ENCODE peak calls at places on chromosome 7, in four cellular contexts. W, F, B and R are unnamed samples.

GRCh38 chr7:28685291-28685659 is 272.9 kb downstream of the TRIL start:
- DNase-seq in W (peak; percentile 30), F (no peak), B (no peak), R (peak; percentile 55)

GRCh38 chr7:43758029-43758860 is at the start of gene BLVRA:
- DNase-seq in W (peak; percentile 62), F (no peak), B (peak; percentile 78), R (no peak)

GRCh38 chr7:26948617-26949118 is 84.3 kb upstream of the SKAP2 start:
- DNase-seq in W (no peak), F (peak; percentile 90), B (peak; percentile 61), R (no peak)

GRCh38 chr7:75971961-75972763 is 22.2 kb downstream of the TMEM120A start:
- DNase-seq in W (no peak), F (peak; percentile 53), B (no peak), R (no peak)

GRCh38 chr7:106099539-106099938 is 12.6 kb downstream of the SYPL1 start:
- DNase-seq in W (no peak), F (no peak), B (no peak), R (no peak)

GRCh38 chr7:157989611-157990010 is 598.0 kb downstream of the PTPRN2 start:
- DNase-seq in W (no peak), F (no peak), B (no peak), R (no peak)

GRCh38 chr7:100107125-100107737 is 5.8 kb downstream of the AP4M1 start:
- DNase-seq in W (no peak), F (no peak), B (no peak), R (peak; percentile 8)

GRCh38 chr7:8442814-8443304 is 9.4 kb downstream of the NXPH1 start:
- DNase-seq in W (peak; percentile 5), F (peak; percentile 87), B (peak; percentile 27), R (no peak)

GRCh38 chr7:27174077-27175004 is at the start of gene HOXA10:
- DNase-seq in W (no peak), F (no peak), B (no peak), R (no peak)

GRCh38 chr7:45021604-45022296 is 21.7 kb downstream of the CCM2 start:
- DNase-seq in W (no peak), F (peak; percentile 14), B (no peak), R (no peak)

GRCh38 chr7:2450198-2451107 is 25.7 kb downstream of the GRIFIN start:
- DNase-seq in W (no peak), F (no peak), B (no peak), R (no peak)

GRCh38 chr7:92602352-92603088 is 12.3 kb upstream of the FAM133B start:
- DNase-seq in W (no peak), F (no peak), B (no peak), R (no peak)

GRCh38 chr7:128879939-128880746 is 17.5 kb downstream of the ATP6V1F start:
- DNase-seq in W (peak; percentile 76), F (peak; percentile 91), B (peak; percentile 55), R (peak; percentile 17)

GRCh38 chr7:100017300-100017699 is 1.9 kb downstream of the ZKSCAN1 start:
- DNase-seq in W (no peak), F (no peak), B (no peak), R (peak; percentile 36)

GRCh38 chr7:87113077-87113476 is 39.2 kb upstream of the DMTF1 start:
- DNase-seq in W (no peak), F (no peak), B (no peak), R (no peak)

GRCh38 chr7:20331912-20332317 is 1.2 kb downstream of the ITGB8 start:
- DNase-seq in W (no peak), F (peak; percentile 39), B (no peak), R (no peak)
- H3K27ac ChIP-seq in W (peak overlapping the region; percentile 93), F (no peak overlapping the region), B (peak overlapping the region; percentile 100), R (peak overlapping the region; percentile 98)

GRCh38 chr7:156475179-156475578 is 165.4 kb upstream of the RNF32 start:
- DNase-seq in W (no peak), F (no peak), B (no peak), R (no peak)

GRCh38 chr7:156474241-156474743 is 166.3 kb upstream of the RNF32 start:
- DNase-seq in W (no peak), F (no peak), B (peak; percentile 55), R (no peak)

GRCh38 chr7:156472267-156472666 is 168.3 kb upstream of the RNF32 start:
- DNase-seq in W (no peak), F (no peak), B (no peak), R (no peak)

GRCh38 chr7:156475666-156476065 is 164.9 kb upstream of the RNF32 start:
- DNase-seq in W (no peak), F (peak; percentile 44), B (peak; percentile 55), R (no peak)

DNA sequence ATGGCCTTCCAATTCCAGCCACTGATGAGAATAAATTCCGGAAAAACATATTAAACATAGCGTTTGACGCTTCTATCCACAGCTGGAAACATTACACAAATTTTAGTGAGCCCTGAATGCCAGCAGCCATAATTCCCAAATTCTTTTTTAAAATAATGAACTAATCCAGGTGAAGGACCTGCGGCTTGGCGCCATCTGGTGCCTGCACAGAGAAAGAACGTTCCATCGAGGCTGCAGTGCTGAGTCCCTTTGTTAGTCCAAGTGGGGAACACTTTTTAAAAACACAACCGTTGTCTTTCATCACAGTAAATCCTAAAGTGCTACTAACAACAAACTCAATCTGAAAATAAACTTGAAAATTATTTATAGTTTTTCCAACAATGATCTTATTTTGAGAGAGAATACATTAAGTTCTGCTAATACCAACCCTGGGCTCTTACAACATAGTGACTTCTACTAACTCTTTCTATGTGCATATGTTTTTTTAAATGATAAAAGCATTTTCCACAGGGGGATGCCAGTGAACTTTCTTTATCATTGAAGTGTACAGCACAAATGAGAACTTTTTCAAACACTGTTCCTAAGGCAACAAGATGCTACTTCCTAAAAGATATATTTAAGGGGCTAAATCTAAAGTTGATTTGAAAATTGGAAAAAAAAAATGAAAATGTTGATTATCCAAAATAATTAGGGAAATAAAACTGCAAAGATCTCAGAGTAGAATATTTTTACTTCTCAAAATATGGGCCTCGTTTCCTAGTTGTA is 166.9 kb upstream of the RNF32 start:
- DNase-seq in W (no peak), F (peak; percentile 44), B (peak; percentile 47), R (no peak)
- H3K27ac ChIP-seq in W (no peak overlapping the region), F (no peak overlapping the region), B (no peak overlapping the region), R (no peak overlapping the region)

DNA sequence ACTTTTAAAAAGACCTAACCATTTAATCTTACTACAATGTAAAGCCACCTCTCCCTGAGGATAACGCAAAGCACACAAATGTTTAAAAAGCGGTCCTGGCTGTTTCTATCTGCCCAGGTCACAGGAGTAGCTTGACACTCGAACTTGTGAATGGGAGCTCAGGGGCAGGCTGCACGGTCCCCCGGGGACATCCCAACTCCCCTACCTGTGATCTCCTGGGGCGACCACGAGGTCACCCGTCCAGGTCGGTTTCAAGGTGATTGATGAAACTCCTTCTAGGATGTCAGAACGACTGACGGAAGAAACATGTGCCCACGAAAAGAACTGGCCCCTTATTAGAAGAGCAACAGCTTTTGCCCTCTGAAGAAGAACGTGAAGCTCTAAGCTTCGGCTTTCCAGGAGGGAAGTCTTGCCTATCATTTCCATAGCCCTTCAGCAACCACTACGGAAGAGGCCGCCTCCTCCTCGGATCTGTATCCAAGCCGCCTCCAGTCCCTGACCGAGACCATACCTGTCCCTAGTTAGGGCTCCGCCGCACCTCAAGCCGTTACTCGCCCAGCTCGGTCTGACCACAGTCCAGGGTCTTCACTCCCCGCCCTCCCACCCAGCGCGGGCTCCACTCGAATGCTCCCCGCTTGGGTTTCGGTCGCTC is 449 bp downstream of the CYCS start:
- DNase-seq in W (no peak), F (peak; percentile 32), B (no peak), R (no peak)
- H3K27ac ChIP-seq in W (peak overlapping the region; percentile 13), F (no peak overlapping the region), B (peak overlapping the region; percentile 87), R (peak overlapping the region; percentile 66)

DNA sequence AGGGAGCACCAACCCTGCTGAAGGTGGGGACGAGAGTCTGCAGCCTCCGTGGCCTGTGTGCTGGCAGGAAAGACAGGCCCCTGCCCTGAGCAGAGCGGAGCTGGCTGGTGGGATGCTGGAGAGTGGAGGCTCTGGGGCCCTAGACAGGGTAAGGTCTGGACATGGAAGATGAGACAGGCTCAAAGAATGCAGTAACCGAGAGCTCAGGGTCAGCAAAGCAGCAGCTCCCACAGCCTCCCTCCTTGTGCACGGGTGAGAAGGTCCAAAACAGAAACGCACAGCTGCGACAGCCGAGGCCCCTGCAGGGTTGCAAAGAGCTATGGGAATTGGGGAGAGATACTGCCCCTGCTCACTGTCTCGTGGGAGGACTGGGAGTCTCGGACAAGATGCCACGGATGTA is 80.5 kb downstream of the TNS3 start:
- DNase-seq in W (no peak), F (no peak), B (no peak), R (no peak)
- H3K27ac ChIP-seq in W (no peak overlapping the region), F (no peak overlapping the region), B (peak overlapping the region; percentile 30), R (no peak overlapping the region)

GRCh38 chr7:140327261-140327661 is 71.1 kb downstream of the SLC37A3 start:
- DNase-seq in W (no peak), F (no peak), B (no peak), R (no peak)

GRCh38 chr7:140324714-140325113 is 73.6 kb downstream of the SLC37A3 start:
- DNase-seq in W (no peak), F (no peak), B (no peak), R (no peak)

GRCh38 chr7:140322759-140323158 is 75.6 kb downstream of the SLC37A3 start:
- DNase-seq in W (no peak), F (peak; percentile 71), B (no peak), R (no peak)

GRCh38 chr7:140325600-140325999 is 72.7 kb downstream of the SLC37A3 start:
- DNase-seq in W (no peak), F (no peak), B (no peak), R (no peak)

GRCh38 chr7:140326116-140326928 is 72.0 kb downstream of the SLC37A3 start:
- DNase-seq in W (no peak), F (peak; percentile 72), B (peak; percentile 64), R (peak; percentile 14)
- H3K27ac ChIP-seq in W (no peak overlapping the region), F (no peak overlapping the region), B (peak overlapping the region; percentile 17), R (no peak overlapping the region)

GRCh38 chr7:1169409-1170368 is 9.7 kb upstream of the ZFAND2A start:
- DNase-seq in W (peak; percentile 53), F (peak; percentile 85), B (peak; percentile 75), R (peak; percentile 46)
- H3K27ac ChIP-seq in W (no peak overlapping the region), F (no peak overlapping the region), B (peak overlapping the region; percentile 22), R (peak overlapping the region; percentile 45)

GRCh38 chr7:77549103-77549870 is 12.2 kb downstream of the PTPN12 start:
- DNase-seq in W (no peak), F (no peak), B (no peak), R (no peak)
- H3K27ac ChIP-seq in W (peak overlapping the region; percentile 36), F (no peak overlapping the region), B (no peak overlapping the region), R (peak overlapping the region; percentile 20)

GRCh38 chr7:17044396-17044795 is 162.6 kb upstream of the AGR3 start:
- DNase-seq in W (no peak), F (peak; percentile 17), B (no peak), R (no peak)
- H3K27ac ChIP-seq in W (no peak overlapping the region), F (no peak overlapping the region), B (no peak overlapping the region), R (no peak overlapping the region)

GRCh38 chr7:140229101-140229525 is 52.3 kb upstream of the KDM7A start:
- DNase-seq in W (no peak), F (no peak), B (no peak), R (no peak)
- H3K27ac ChIP-seq in W (no peak overlapping the region), F (no peak overlapping the region), B (no peak overlapping the region), R (no peak overlapping the region)

DNA sequence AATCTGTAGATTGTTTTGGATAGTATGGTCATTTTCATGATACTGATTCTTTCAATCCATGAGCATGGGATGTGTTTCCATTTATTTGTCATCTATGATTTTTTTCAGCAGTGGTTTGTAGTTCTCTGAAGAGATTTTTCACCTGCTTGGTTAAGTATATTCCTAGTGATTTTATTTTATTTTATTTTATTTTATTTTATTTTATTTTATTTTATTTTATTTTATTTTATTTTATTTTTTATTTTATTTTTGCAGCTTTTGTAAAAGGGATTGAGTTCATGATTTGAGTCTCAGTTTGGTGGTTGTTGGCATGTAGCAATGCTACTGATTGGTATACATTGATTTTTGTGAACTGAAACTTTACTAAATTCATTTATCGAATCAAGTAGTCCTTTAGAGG is 404.2 kb downstream of the SDK1 start:
- DNase-seq in W (no peak), F (no peak), B (no peak), R (no peak)
- H3K27ac ChIP-seq in W (no peak overlapping the region), F (no peak overlapping the region), B (no peak overlapping the region), R (no peak overlapping the region)